ENCODE peak calls at places on chromosomes 5 and 9, in six cellular contexts. P, J, D, A, I and N are unnamed samples.

GRCh38 chr9:94613003-94613402 is 19.4 kb upstream of the FBP2 start:
- DNase-seq in I (no peak), J (no peak), D (no peak), P (no peak), A (no peak), N (no peak)

GRCh38 chr5:167871091-167871490 is 420.4 kb upstream of the WWC1 start:
- DNase-seq in I (no peak), D (no peak), J (no peak), P (no peak), A (no peak), N (no peak)

GRCh38 chr5:159531554-159532105 is 201.3 kb upstream of the IL12B start:
- DNase-seq in J (no peak), D (no peak), I (no peak), P (no peak), A (no peak), N (no peak)

GRCh38 chr9:114280636-114281315 is 42.1 kb upstream of the ORM1 start:
- DNase-seq in I (peak), D (peak), P (no peak), J (no peak), A (no peak), N (peak)

GRCh38 chr5:136006164-136006563 is 22.6 kb upstream of the TGFBI start:
- DNase-seq in J (no peak), I (no peak), A (no peak), P (no peak), D (peak), N (no peak)

GRCh38 chr5:89991592-89991991 is 418.0 kb downstream of the CETN3 start:
- DNase-seq in J (no peak), D (no peak), P (no peak), A (no peak), I (no peak), N (no peak)

GRCh38 chr9:97276310-97276852 is 31.1 kb upstream of the CCDC180 start:
- DNase-seq in I (no peak), P (no peak), J (no peak), D (no peak), A (no peak), N (no peak)

GRCh38 chr5:133831506-133832224 is 136.8 kb downstream of the C5orf15 start:
- DNase-seq in J (no peak), I (no peak), A (no peak), P (no peak), D (no peak), N (peak)

GRCh38 chr5:169294621-169295020 is 6.3 kb downstream of the SLIT3 start:
- DNase-seq in J (no peak), D (no peak), I (no peak), P (no peak), A (no peak), N (no peak)

GRCh38 chr5:173529861-173530260 is 86.6 kb downstream of the BOD1 start:
- DNase-seq in A (no peak), D (no peak), I (no peak), P (no peak), J (no peak), N (no peak)

GRCh38 chr5:133652951-133653601 is 40.7 kb upstream of the FSTL4 start:
- DNase-seq in J (no peak), D (no peak), P (no peak), A (no peak), I (no peak), N (no peak)

GRCh38 chr5:75611324-75612210 is at the start of gene ANKDD1B:
- DNase-seq in P (no peak), A (no peak), J (peak), I (peak), D (peak), N (no peak)

GRCh38 chr5:154642499-154643245 is 112.5 kb upstream of the LARP1 start:
- DNase-seq in D (no peak), J (peak), A (no peak), P (no peak), I (no peak), N (no peak)

GRCh38 chr5:173795601-173796000 is 92.5 kb upstream of the CPEB4 start:
- DNase-seq in J (no peak), I (no peak), A (peak), P (no peak), D (no peak), N (no peak)

GRCh38 chr5:168987540-168988300 is 313.2 kb downstream of the SLIT3 start:
- DNase-seq in A (peak), D (peak), J (peak), P (peak), I (peak), N (no peak)

GRCh38 chr5:148401604-148402003 is 17.8 kb downstream of the FBXO38 start:
- DNase-seq in J (no peak), P (no peak), A (no peak), I (no peak), D (no peak), N (no peak)

GRCh38 chr5:82931110-82931509 is 146.1 kb downstream of the TMEM167A start:
- DNase-seq in P (no peak), J (no peak), D (peak), A (no peak), I (no peak), N (no peak)